ENCODE peak calls at places on chromosome 1, in ten cellular contexts. I, U, A, M, D, S, R, C, W and H are unnamed samples. For H3K9me3, the result is how much of the 10 kb centered on the place peaks cover.

GRCh38 chr1:110896090-110896489 is 23.1 kb downstream of the CD53 start:
- DNase-seq in I (no peak), U (no peak), A (no peak), M (no peak), D (no peak), S (no peak), R (no peak), C (no peak), W (no peak), H (peak)

GRCh38 chr1:39608906-39609305 is 30.5 kb downstream of the HEYL start:
- DNase-seq in I (no peak), U (no peak), A (no peak), M (no peak), D (no peak), S (no peak), R (no peak), C (no peak), W (no peak), H (no peak)

GRCh38 chr1:223135176-223135575 is 7.9 kb downstream of the TLR5 start:
- DNase-seq in I (no peak), U (no peak), A (no peak), M (peak), D (peak), S (peak), R (no peak), C (peak), W (no peak), H (no peak)

GRCh38 chr1:90402893-90403849 is 313.9 kb downstream of the BARHL2 start:
- DNase-seq in I (no peak), U (no peak), A (peak), M (no peak), D (no peak), S (peak), R (peak), C (no peak), W (no peak), H (no peak)

GRCh38 chr1:234628099-234628498 is 18.1 kb upstream of the IRF2BP2 start:
- DNase-seq in I (no peak), U (no peak), A (peak), M (no peak), D (no peak), S (no peak), R (no peak), C (no peak), W (no peak), H (no peak)

GRCh38 chr1:151976868-151977267 is 16.8 kb downstream of the S100A10 start:
- DNase-seq in I (no peak), U (no peak), A (no peak), M (no peak), D (no peak), S (no peak), R (no peak), C (no peak), W (no peak), H (no peak)

GRCh38 chr1:8373547-8374270 is 55.8 kb downstream of the SLC45A1 start:
- DNase-seq in I (no peak), U (no peak), A (peak), M (peak), D (peak), S (peak), R (no peak), C (no peak), W (no peak), H (no peak)

GRCh38 chr1:51072040-51072439 is 30.0 kb upstream of the C1orf185 start:
- DNase-seq in I (no peak), U (no peak), A (no peak), M (no peak), D (no peak), S (no peak), R (no peak), C (no peak), W (no peak), H (no peak)

GRCh38 chr1:8063298-8064068 is 37.4 kb upstream of the ERRFI1 start:
- DNase-seq in I (no peak), U (no peak), A (no peak), M (no peak), D (peak), S (no peak), R (no peak), C (no peak), W (no peak), H (no peak)

GRCh38 chr1:237448042-237448441 is 406.1 kb downstream of the RYR2 start:
- DNase-seq in I (no peak), U (no peak), A (no peak), M (no peak), D (no peak), S (no peak), R (no peak), C (no peak), W (no peak), H (no peak)

GRCh38 chr1:247386695-247387094 is 29.3 kb upstream of the NLRP3 start:
- DNase-seq in I (no peak), U (no peak), A (no peak), M (no peak), D (no peak), S (no peak), R (no peak), C (no peak), W (no peak), H (no peak)

DNA sequence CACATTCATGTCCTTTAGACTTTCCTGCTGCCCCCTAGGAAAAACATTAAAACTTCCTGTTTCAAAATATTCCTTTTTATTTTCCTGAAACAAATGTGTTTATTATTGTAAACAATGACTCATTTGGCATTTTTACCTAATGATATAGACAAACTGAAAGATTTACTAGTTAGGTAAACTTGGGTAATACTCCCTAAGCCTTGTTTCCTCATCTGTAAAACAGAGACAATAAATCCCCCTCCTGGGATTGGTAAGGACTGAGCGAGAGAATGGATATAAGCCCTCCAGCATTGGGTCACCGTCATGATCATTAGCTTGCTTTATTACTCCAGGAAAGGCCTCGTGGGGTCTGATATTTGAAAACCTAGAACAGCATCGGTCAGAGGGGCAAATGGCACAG is 59.8 kb downstream of the LPAR3 start:
- DNase-seq in I (no peak), U (no peak), A (peak), M (no peak), D (no peak), S (no peak), R (no peak), C (no peak), W (no peak), H (no peak)
- H3K9me3 ChIP-seq in I (under half), U (under half), A (under half), M (under half), D (under half), S (under half), R (under half), C (under half), W (under half), H (under half)

GRCh38 chr1:1630965-1631792 is 794 bp upstream of the MMP23B start:
- DNase-seq in I (no peak), U (peak), A (no peak), M (peak), D (peak), S (no peak), R (no peak), C (peak), W (no peak), H (peak)
- H3K27ac ChIP-seq in I (peak), U (peak), A (no peak), M (peak), D (peak), S (peak), R (no peak), C (peak), W (peak), H (peak)

DNA sequence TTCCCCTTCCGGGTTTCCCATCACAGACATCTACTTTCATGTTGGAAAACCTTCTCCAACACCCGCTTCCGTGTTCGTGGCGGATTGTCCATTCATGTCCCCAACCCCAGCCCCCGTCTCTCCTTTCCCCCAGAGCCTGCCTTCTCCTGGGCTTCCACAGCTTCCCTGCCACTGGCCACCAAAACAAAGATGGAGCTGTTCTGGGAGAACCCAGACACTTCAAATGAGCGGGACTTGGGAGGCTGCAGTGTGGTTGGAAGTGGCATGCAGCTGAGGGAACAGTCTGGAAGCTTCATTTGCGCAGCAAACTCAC is 2.8 kb downstream of the EFHD2 start:
- DNase-seq in I (no peak), U (no peak), A (no peak), M (no peak), D (no peak), S (no peak), R (no peak), C (no peak), W (no peak), H (no peak)
- H3K4me3 ChIP-seq in I (peak), U (peak), A (peak), M (peak), D (peak), S (peak), R (no peak), C (peak), W (no peak), H (no peak)

GRCh38 chr1:14679027-14679688 is 80.7 kb downstream of the KAZN start:
- DNase-seq in I (no peak), U (no peak), A (no peak), M (no peak), D (no peak), S (no peak), R (no peak), C (no peak), W (no peak), H (no peak)

GRCh38 chr1:14678011-14678638 is 79.6 kb downstream of the KAZN start:
- DNase-seq in I (no peak), U (no peak), A (no peak), M (no peak), D (no peak), S (no peak), R (no peak), C (no peak), W (no peak), H (no peak)

GRCh38 chr1:14674030-14674429 is 75.5 kb downstream of the KAZN start:
- DNase-seq in I (no peak), U (no peak), A (no peak), M (no peak), D (no peak), S (no peak), R (no peak), C (no peak), W (no peak), H (no peak)

GRCh38 chr1:14676400-14676799 is 77.9 kb downstream of the KAZN start:
- DNase-seq in I (no peak), U (no peak), A (no peak), M (no peak), D (no peak), S (no peak), R (no peak), C (no peak), W (no peak), H (no peak)

DNA sequence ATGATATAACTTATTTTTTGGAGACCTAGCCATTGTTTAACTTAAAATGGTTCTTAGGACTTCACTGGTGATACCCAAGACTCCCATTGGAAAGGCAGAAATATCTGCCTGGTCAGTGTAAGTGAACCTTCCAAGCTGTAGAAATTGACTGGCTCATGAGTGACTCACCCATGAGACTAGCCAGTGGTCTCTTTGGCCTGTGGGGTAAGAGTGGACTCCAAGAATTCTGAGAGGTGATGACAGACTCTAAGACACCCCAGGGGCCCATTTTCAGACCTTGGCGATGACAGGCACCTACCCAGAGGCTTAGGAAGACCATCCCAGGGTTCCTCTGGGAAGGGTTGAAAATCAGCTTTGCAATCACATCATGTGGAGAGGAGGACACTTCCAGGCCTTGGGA is 78.8 kb downstream of the KAZN start:
- DNase-seq in I (no peak), U (no peak), A (no peak), M (no peak), D (no peak), S (no peak), R (no peak), C (no peak), W (no peak), H (no peak)
- H3K9me3 ChIP-seq in I (under half), U (under half), A (under half), M (under half), D (under half), S (under half), R (under half), C (under half), W (under half), H (under half)

DNA sequence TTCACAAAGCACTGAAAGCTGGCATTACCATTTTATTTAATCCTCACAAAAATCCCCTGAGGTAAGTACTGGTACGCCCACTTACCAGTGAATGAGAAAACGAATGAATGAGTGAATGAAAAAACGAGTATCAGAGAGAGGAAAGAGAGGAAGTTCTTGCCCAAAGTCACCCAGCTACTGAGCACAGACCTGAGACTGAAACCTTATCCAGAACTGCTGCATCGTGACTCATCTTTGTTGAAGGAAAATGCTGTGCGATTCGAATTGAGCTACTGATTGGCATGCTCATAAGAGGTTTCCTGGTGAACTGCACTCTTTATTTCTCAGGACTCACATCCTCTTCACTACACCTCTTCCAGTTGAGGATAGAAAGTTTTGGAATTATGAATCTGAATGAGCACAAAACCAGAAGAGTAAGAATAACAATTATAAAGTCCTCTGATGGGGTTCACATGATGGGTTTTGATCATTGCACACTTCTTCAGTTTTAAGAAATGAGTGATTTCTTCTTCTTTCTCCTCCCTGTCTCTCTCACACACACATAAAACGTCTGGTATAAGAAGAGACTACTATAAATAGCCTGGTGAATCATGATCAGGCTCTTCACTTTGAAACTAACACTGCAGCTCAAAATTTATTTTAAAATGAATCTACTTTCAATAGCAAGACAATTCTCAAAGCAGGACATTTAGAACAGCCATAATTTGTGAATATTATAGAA is 32.1 kb downstream of the IL12RB2 start:
- DNase-seq in I (no peak), U (no peak), A (no peak), M (no peak), D (no peak), S (no peak), R (no peak), C (no peak), W (no peak), H (no peak)
- H3K27ac ChIP-seq in I (no peak), U (no peak), A (no peak), M (peak), D (peak), S (no peak), R (peak), C (peak), W (no peak), H (no peak)

GRCh38 chr1:230261918-230262650 is 164.0 kb downstream of the PGBD5 start:
- DNase-seq in I (no peak), U (peak), A (no peak), M (no peak), D (no peak), S (no peak), R (no peak), C (no peak), W (no peak), H (no peak)
- H3K4me3 ChIP-seq in I (no peak), U (no peak), A (no peak), M (no peak), D (no peak), S (no peak), R (no peak), C (no peak), W (no peak), H (no peak)

DNA sequence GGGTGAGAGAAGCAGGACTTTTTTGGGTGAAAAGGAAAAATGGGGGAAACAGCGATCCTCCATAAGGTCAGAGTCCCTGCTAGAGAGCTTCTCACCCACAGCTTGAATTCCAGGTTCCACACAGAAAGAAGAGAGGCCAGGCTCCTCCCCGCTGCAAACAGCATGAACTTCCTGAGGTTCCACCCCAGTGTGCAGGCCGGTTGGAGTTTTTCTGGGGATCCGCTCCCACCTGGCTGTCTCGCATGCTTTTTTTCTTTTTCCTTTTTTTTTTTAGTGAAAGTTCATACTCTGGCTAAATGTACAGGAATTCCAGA is 595.1 kb upstream of the ZP4 start:
- DNase-seq in I (no peak), U (no peak), A (no peak), M (no peak), D (no peak), S (no peak), R (no peak), C (no peak), W (no peak), H (no peak)
- H3K9me3 ChIP-seq in I (under half), U (under half), A (under half), M (under half), D (under half), S (under half), R (under half), C (under half), W (under half), H (under half)

DNA sequence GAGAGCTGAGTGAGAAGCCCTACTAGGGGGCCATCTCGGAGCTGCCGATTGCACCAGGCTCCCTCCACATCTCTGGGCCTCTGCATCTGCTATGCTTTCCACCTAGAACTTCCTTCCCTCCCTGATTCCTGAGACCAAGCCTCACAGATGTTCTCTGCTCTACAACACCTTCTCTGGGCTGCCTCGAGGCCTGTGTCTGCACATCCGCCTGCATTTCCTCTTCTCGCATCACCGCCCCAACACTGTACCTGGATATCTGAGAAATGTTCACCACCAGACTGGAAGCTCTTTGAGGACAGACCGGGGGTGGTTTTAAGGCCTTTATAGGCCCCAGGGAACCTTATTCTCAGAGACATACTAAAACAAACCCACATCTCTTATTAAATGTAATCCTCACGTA is 20.7 kb downstream of the CTNNBIP1 start:
- DNase-seq in I (no peak), U (no peak), A (no peak), M (no peak), D (no peak), S (no peak), R (no peak), C (no peak), W (no peak), H (no peak)
- H3K27ac ChIP-seq in I (no peak), U (peak), A (no peak), M (peak), D (peak), S (peak), R (peak), C (peak), W (peak), H (no peak)